ENCODE peak calls at places on chromosome 20, in seven cellular contexts. One of them, this sample, is unnamed.

GRCh38 chr20:36574278-36575065 is 1.1 kb downstream of the TGIF2 start:
- DNase-seq in SJSA1: peak
- DNase-seq in choroid plexus epithelial cell: peak
- DNase-seq in prostate gland: peak
- DNase-seq in hepatocyte: peak
- DNase-seq in lower lobe of right lung: peak
- DNase-seq in CD8-positive, alpha-beta memory T cell: peak
- DNase-seq in this sample: peak

GRCh38 chr20:58893355-58894151 is 41.0 kb downstream of the GNAS start:
- DNase-seq in SJSA1: no peak
- DNase-seq in choroid plexus epithelial cell: no peak
- DNase-seq in prostate gland: no peak
- DNase-seq in hepatocyte: no peak
- DNase-seq in lower lobe of right lung: no peak
- DNase-seq in CD8-positive, alpha-beta memory T cell: no peak
- DNase-seq in this sample: no peak

GRCh38 chr20:6767166-6767535 is 335 bp upstream of the BMP2 start:
- DNase-seq in SJSA1: no peak
- DNase-seq in choroid plexus epithelial cell: peak
- DNase-seq in prostate gland: no peak
- DNase-seq in hepatocyte: no peak
- DNase-seq in lower lobe of right lung: no peak
- DNase-seq in CD8-positive, alpha-beta memory T cell: no peak
- DNase-seq in this sample: no peak

GRCh38 chr20:18587665-18588553 is at the start of gene DTD1:
- DNase-seq in SJSA1: peak
- DNase-seq in choroid plexus epithelial cell: peak
- DNase-seq in prostate gland: peak
- DNase-seq in hepatocyte: peak
- DNase-seq in lower lobe of right lung: peak
- DNase-seq in CD8-positive, alpha-beta memory T cell: peak
- DNase-seq in this sample: peak

GRCh38 chr20:38633577-38634093 is 32.0 kb downstream of the ARHGAP40 start:
- DNase-seq in SJSA1: peak
- DNase-seq in choroid plexus epithelial cell: peak
- DNase-seq in prostate gland: peak
- DNase-seq in hepatocyte: peak
- DNase-seq in lower lobe of right lung: peak
- DNase-seq in CD8-positive, alpha-beta memory T cell: peak
- DNase-seq in this sample: peak

GRCh38 chr20:54132612-54133433 is 41.0 kb downstream of the CYP24A1 start:
- DNase-seq in SJSA1: peak
- DNase-seq in choroid plexus epithelial cell: peak
- DNase-seq in prostate gland: peak
- DNase-seq in hepatocyte: peak
- DNase-seq in lower lobe of right lung: no peak
- DNase-seq in CD8-positive, alpha-beta memory T cell: no peak
- DNase-seq in this sample: no peak

GRCh38 chr20:22523499-22524392 is 60.6 kb downstream of the FOXA2 start:
- DNase-seq in SJSA1: no peak
- DNase-seq in choroid plexus epithelial cell: no peak
- DNase-seq in prostate gland: no peak
- DNase-seq in hepatocyte: peak
- DNase-seq in lower lobe of right lung: no peak
- DNase-seq in CD8-positive, alpha-beta memory T cell: no peak
- DNase-seq in this sample: no peak

GRCh38 chr20:56504373-56505005 is 20.1 kb upstream of the FAM209A start:
- DNase-seq in SJSA1: no peak
- DNase-seq in choroid plexus epithelial cell: peak
- DNase-seq in prostate gland: no peak
- DNase-seq in hepatocyte: no peak
- DNase-seq in lower lobe of right lung: no peak
- DNase-seq in CD8-positive, alpha-beta memory T cell: no peak
- DNase-seq in this sample: no peak

GRCh38 chr20:45419188-45420091 is 3.5 kb downstream of the PIGT start:
- DNase-seq in SJSA1: peak
- DNase-seq in choroid plexus epithelial cell: peak
- DNase-seq in prostate gland: peak
- DNase-seq in hepatocyte: no peak
- DNase-seq in lower lobe of right lung: no peak
- DNase-seq in CD8-positive, alpha-beta memory T cell: no peak
- DNase-seq in this sample: no peak

GRCh38 chr20:24580006-24580405 is 110.6 kb downstream of the SYNDIG1 start:
- DNase-seq in SJSA1: peak
- DNase-seq in choroid plexus epithelial cell: no peak
- DNase-seq in prostate gland: no peak
- DNase-seq in hepatocyte: no peak
- DNase-seq in lower lobe of right lung: no peak
- DNase-seq in CD8-positive, alpha-beta memory T cell: no peak
- DNase-seq in this sample: no peak

GRCh38 chr20:56566621-56567020 is 33.6 kb downstream of the FAM209B start:
- DNase-seq in SJSA1: no peak
- DNase-seq in choroid plexus epithelial cell: no peak
- DNase-seq in prostate gland: no peak
- DNase-seq in hepatocyte: peak
- DNase-seq in lower lobe of right lung: no peak
- DNase-seq in CD8-positive, alpha-beta memory T cell: no peak
- DNase-seq in this sample: no peak

GRCh38 chr20:34824026-34824860 is 1.2 kb downstream of the NCOA6 start:
- DNase-seq in SJSA1: peak
- DNase-seq in choroid plexus epithelial cell: peak
- DNase-seq in prostate gland: peak
- DNase-seq in hepatocyte: peak
- DNase-seq in lower lobe of right lung: peak
- DNase-seq in CD8-positive, alpha-beta memory T cell: peak
- DNase-seq in this sample: peak

GRCh38 chr20:57071283-57071701 is 195.1 kb downstream of the BMP7 start:
- DNase-seq in SJSA1: no peak
- DNase-seq in choroid plexus epithelial cell: no peak
- DNase-seq in prostate gland: no peak
- DNase-seq in hepatocyte: peak
- DNase-seq in lower lobe of right lung: no peak
- DNase-seq in CD8-positive, alpha-beta memory T cell: no peak
- DNase-seq in this sample: no peak

GRCh38 chr20:44614525-44614924 is 32.1 kb downstream of the PKIG start:
- DNase-seq in SJSA1: no peak
- DNase-seq in choroid plexus epithelial cell: no peak
- DNase-seq in prostate gland: no peak
- DNase-seq in hepatocyte: no peak
- DNase-seq in lower lobe of right lung: peak
- DNase-seq in CD8-positive, alpha-beta memory T cell: no peak
- DNase-seq in this sample: no peak

GRCh38 chr20:9626357-9626756 is 112.0 kb downstream of the LAMP5 start:
- DNase-seq in SJSA1: no peak
- DNase-seq in choroid plexus epithelial cell: no peak
- DNase-seq in prostate gland: no peak
- DNase-seq in hepatocyte: no peak
- DNase-seq in lower lobe of right lung: no peak
- DNase-seq in CD8-positive, alpha-beta memory T cell: no peak
- DNase-seq in this sample: no peak

GRCh38 chr20:32098786-32099185 is 10.7 kb upstream of the TM9SF4 start:
- DNase-seq in SJSA1: no peak
- DNase-seq in choroid plexus epithelial cell: no peak
- DNase-seq in prostate gland: no peak
- DNase-seq in hepatocyte: no peak
- DNase-seq in lower lobe of right lung: no peak
- DNase-seq in CD8-positive, alpha-beta memory T cell: no peak
- DNase-seq in this sample: no peak

GRCh38 chr20:40335437-40335836 is 353.6 kb downstream of the MAFB start:
- DNase-seq in SJSA1: no peak
- DNase-seq in choroid plexus epithelial cell: no peak
- DNase-seq in prostate gland: no peak
- DNase-seq in hepatocyte: no peak
- DNase-seq in lower lobe of right lung: no peak
- DNase-seq in CD8-positive, alpha-beta memory T cell: no peak
- DNase-seq in this sample: no peak

GRCh38 chr20:48797850-48798747 is 29.7 kb downstream of the PREX1 start:
- DNase-seq in SJSA1: no peak
- DNase-seq in choroid plexus epithelial cell: no peak
- DNase-seq in prostate gland: no peak
- DNase-seq in hepatocyte: no peak
- DNase-seq in lower lobe of right lung: no peak
- DNase-seq in CD8-positive, alpha-beta memory T cell: no peak
- DNase-seq in this sample: no peak

DNA sequence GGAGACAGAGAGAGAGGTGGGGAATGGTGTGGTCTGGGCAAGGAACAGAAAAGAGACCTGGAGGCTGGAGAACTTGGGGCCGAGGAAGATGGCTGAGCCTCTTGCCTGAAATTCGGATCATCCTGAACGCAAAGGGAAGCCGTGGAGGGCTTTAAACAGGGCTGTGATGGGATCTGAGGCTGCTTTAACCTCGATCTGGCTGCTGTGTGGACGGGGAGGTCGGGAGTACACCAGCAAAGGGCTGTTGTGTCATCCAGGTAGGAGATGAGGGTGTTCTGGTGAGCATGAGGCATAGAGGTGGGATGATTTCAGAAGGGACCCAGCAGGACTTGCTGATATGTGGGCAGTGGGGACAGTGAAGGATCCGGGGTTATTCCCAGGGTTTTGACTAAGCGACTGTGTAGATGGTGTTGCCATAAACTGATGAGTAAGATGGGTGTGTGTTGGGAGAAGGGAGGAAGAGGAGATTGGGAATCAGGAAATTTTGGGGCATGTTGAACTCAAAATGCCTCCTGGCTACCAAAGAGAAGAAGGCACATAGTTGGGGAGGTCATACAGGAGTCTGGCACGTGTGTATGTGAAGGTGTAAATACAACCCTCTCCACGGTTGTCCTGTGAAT is 158.5 kb downstream of the NFATC2 start:
- DNase-seq in SJSA1: no peak
- DNase-seq in choroid plexus epithelial cell: no peak
- DNase-seq in prostate gland: no peak
- DNase-seq in hepatocyte: no peak
- DNase-seq in lower lobe of right lung: no peak
- DNase-seq in CD8-positive, alpha-beta memory T cell: no peak
- DNase-seq in this sample: no peak
- H3K4me3 ChIP-seq in SJSA1: no peak
- H3K4me3 ChIP-seq in choroid plexus epithelial cell: no peak
- H3K4me3 ChIP-seq in prostate gland: no peak
- H3K4me3 ChIP-seq in hepatocyte: no peak
- H3K4me3 ChIP-seq in lower lobe of right lung: no peak
- H3K4me3 ChIP-seq in CD8-positive, alpha-beta memory T cell: no peak
- H3K4me3 ChIP-seq in this sample: no peak

GRCh38 chr20:62517901-62518610 is 42.3 kb upstream of the GATA5 start:
- DNase-seq in SJSA1: no peak
- DNase-seq in choroid plexus epithelial cell: no peak
- DNase-seq in prostate gland: no peak
- DNase-seq in hepatocyte: no peak
- DNase-seq in lower lobe of right lung: no peak
- DNase-seq in CD8-positive, alpha-beta memory T cell: no peak
- DNase-seq in this sample: no peak
- H3K4me3 ChIP-seq in SJSA1: no peak
- H3K4me3 ChIP-seq in choroid plexus epithelial cell: no peak
- H3K4me3 ChIP-seq in prostate gland: no peak
- H3K4me3 ChIP-seq in hepatocyte: no peak
- H3K4me3 ChIP-seq in lower lobe of right lung: no peak
- H3K4me3 ChIP-seq in CD8-positive, alpha-beta memory T cell: no peak
- H3K4me3 ChIP-seq in this sample: no peak

DNA sequence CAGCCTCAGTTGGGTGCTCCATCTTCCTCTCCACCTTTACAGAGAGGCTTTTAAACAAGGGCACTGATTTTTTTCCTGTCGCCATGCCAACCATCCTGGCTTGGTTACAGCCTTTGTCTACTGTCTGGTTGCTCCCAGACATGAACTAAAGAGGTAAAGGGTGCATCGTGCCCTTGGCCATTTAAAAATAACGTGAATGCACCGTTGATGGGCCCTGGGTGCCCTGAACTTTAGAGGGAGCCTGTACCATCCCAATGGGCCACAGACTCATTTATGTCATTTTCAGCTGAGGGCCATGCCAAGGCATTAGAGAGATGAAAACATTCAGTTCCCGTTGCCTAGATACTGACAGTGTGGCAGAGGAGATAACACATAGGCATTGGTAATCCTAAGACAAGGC is 23.3 kb downstream of the TMC2 start:
- DNase-seq in SJSA1: no peak
- DNase-seq in choroid plexus epithelial cell: no peak
- DNase-seq in prostate gland: no peak
- DNase-seq in hepatocyte: no peak
- DNase-seq in lower lobe of right lung: no peak
- DNase-seq in CD8-positive, alpha-beta memory T cell: no peak
- DNase-seq in this sample: no peak
- H3K4me3 ChIP-seq in SJSA1: no peak
- H3K4me3 ChIP-seq in choroid plexus epithelial cell: no peak
- H3K4me3 ChIP-seq in prostate gland: no peak
- H3K4me3 ChIP-seq in hepatocyte: no peak
- H3K4me3 ChIP-seq in lower lobe of right lung: no peak
- H3K4me3 ChIP-seq in CD8-positive, alpha-beta memory T cell: no peak
- H3K4me3 ChIP-seq in this sample: no peak

GRCh38 chr20:63484236-63484635 is 11.8 kb upstream of the KCNQ2 start:
- DNase-seq in SJSA1: no peak
- DNase-seq in choroid plexus epithelial cell: no peak
- DNase-seq in prostate gland: no peak
- DNase-seq in hepatocyte: no peak
- DNase-seq in lower lobe of right lung: no peak
- DNase-seq in CD8-positive, alpha-beta memory T cell: no peak
- DNase-seq in this sample: no peak

GRCh38 chr20:63486300-63486855 is 12.5 kb downstream of the EEF1A2 start:
- DNase-seq in SJSA1: no peak
- DNase-seq in choroid plexus epithelial cell: no peak
- DNase-seq in prostate gland: no peak
- DNase-seq in hepatocyte: no peak
- DNase-seq in lower lobe of right lung: no peak
- DNase-seq in CD8-positive, alpha-beta memory T cell: no peak
- DNase-seq in this sample: no peak

GRCh38 chr20:63487116-63487764 is 11.6 kb downstream of the EEF1A2 start:
- DNase-seq in SJSA1: no peak
- DNase-seq in choroid plexus epithelial cell: no peak
- DNase-seq in prostate gland: no peak
- DNase-seq in hepatocyte: no peak
- DNase-seq in lower lobe of right lung: no peak
- DNase-seq in CD8-positive, alpha-beta memory T cell: no peak
- DNase-seq in this sample: no peak

GRCh38 chr20:63483834-63484233 is 11.4 kb upstream of the KCNQ2 start:
- DNase-seq in SJSA1: no peak
- DNase-seq in choroid plexus epithelial cell: no peak
- DNase-seq in prostate gland: no peak
- DNase-seq in hepatocyte: no peak
- DNase-seq in lower lobe of right lung: no peak
- DNase-seq in CD8-positive, alpha-beta memory T cell: no peak
- DNase-seq in this sample: no peak

DNA sequence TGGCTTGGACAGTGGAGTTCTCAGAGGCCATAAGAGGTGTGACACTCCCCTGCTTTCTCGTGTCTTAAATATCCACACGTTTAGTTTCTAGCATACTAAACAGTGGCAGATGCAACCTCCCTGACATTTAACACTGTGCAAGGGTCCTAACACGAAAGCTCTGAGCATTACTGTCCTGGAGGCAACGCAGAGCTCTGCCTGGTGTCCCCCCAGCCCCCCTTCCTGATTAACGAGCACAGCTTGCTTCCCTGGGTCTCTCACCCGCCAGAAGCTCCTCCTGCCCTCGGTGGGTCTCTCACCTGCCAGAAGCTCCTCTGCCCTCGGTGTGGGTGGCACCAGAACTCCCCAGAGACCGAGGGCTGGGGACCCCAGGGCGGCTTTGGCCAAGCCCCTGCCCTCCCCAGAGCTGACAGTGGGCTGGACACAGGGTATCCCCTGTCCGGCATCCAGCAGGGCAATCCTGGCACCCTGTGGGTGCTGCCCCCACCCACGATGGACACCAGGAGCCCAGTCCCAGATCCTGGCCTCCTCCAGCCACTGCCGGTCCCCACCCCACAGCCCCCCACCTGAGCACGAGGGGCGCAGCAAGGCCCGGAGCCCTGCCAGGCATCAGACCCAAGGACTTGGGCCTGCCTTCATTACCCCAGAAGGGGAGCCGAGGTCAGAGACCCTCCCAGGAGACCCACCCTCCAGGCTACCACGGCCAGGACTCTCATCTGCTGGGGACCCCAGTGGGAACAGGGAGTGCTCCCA is 12.4 kb upstream of the KCNQ2 start:
- DNase-seq in SJSA1: no peak
- DNase-seq in choroid plexus epithelial cell: no peak
- DNase-seq in prostate gland: no peak
- DNase-seq in hepatocyte: no peak
- DNase-seq in lower lobe of right lung: no peak
- DNase-seq in CD8-positive, alpha-beta memory T cell: no peak
- DNase-seq in this sample: no peak
- H3K4me3 ChIP-seq in SJSA1: no peak
- H3K4me3 ChIP-seq in choroid plexus epithelial cell: no peak
- H3K4me3 ChIP-seq in prostate gland: no peak
- H3K4me3 ChIP-seq in hepatocyte: no peak
- H3K4me3 ChIP-seq in lower lobe of right lung: no peak
- H3K4me3 ChIP-seq in CD8-positive, alpha-beta memory T cell: no peak
- H3K4me3 ChIP-seq in this sample: no peak